ENCODE peak calls at places on chromosomes 13 and 19, in five cellular contexts. One of them, this sample, is unnamed.

GRCh38 chr19:6425732-6426686 is 1.4 kb upstream of the KHSRP start:
- DNase-seq in NCI-H446: no peak
- DNase-seq in astrocyte: no peak
- DNase-seq in fibroblast of pulmonary artery: no peak
- DNase-seq in EL: no peak
- DNase-seq in this sample: no peak

GRCh38 chr19:14113762-14114414 is 3.7 kb downstream of the PRKACA start:
- DNase-seq in NCI-H446: no peak
- DNase-seq in astrocyte: no peak
- DNase-seq in fibroblast of pulmonary artery: no peak
- DNase-seq in EL: no peak
- DNase-seq in this sample: no peak

GRCh38 chr19:33302974-33303790 is 848 bp upstream of the CEBPA start:
- DNase-seq in NCI-H446: no peak
- DNase-seq in astrocyte: peak
- DNase-seq in fibroblast of pulmonary artery: peak
- DNase-seq in EL: peak
- DNase-seq in this sample: peak

GRCh38 chr19:47302249-47302648 is 7.4 kb upstream of the C5AR1 start:
- DNase-seq in NCI-H446: no peak
- DNase-seq in astrocyte: no peak
- DNase-seq in fibroblast of pulmonary artery: no peak
- DNase-seq in EL: no peak
- DNase-seq in this sample: no peak

GRCh38 chr13:73730014-73730413 is 404.2 kb downstream of the KLF12 start:
- DNase-seq in NCI-H446: no peak
- DNase-seq in astrocyte: no peak
- DNase-seq in fibroblast of pulmonary artery: no peak
- DNase-seq in EL: no peak
- DNase-seq in this sample: no peak

GRCh38 chr13:98405690-98406344 is 171.1 kb downstream of the STK24 start:
- DNase-seq in NCI-H446: no peak
- DNase-seq in astrocyte: no peak
- DNase-seq in fibroblast of pulmonary artery: no peak
- DNase-seq in EL: no peak
- DNase-seq in this sample: no peak

GRCh38 chr13:39273953-39274352 is 235.7 kb downstream of the NHLRC3 start:
- DNase-seq in NCI-H446: no peak
- DNase-seq in astrocyte: no peak
- DNase-seq in fibroblast of pulmonary artery: peak
- DNase-seq in EL: no peak
- DNase-seq in this sample: peak

GRCh38 chr19:17256130-17256529 is 8.4 kb downstream of the USHBP1 start:
- DNase-seq in NCI-H446: no peak
- DNase-seq in astrocyte: no peak
- DNase-seq in fibroblast of pulmonary artery: no peak
- DNase-seq in EL: no peak
- DNase-seq in this sample: no peak

GRCh38 chr13:30359999-30360398 is 52.6 kb upstream of the KATNAL1 start:
- DNase-seq in NCI-H446: no peak
- DNase-seq in astrocyte: no peak
- DNase-seq in fibroblast of pulmonary artery: no peak
- DNase-seq in EL: no peak
- DNase-seq in this sample: no peak

GRCh38 chr19:56678205-56678604 is 6.6 kb upstream of the ZNF835 start:
- DNase-seq in NCI-H446: no peak
- DNase-seq in astrocyte: no peak
- DNase-seq in fibroblast of pulmonary artery: no peak
- DNase-seq in EL: no peak
- DNase-seq in this sample: no peak

GRCh38 chr19:5719274-5719960 is 529 bp downstream of the LONP1 start:
- DNase-seq in NCI-H446: no peak
- DNase-seq in astrocyte: no peak
- DNase-seq in fibroblast of pulmonary artery: no peak
- DNase-seq in EL: peak
- DNase-seq in this sample: no peak

This sample was measured in NCI-H526.